ENCODE peak calls at places on chromosome 13, in nine cellular contexts. One of them, this sample, is unnamed.

GRCh38 chr13:32272021-32272695 is 43.0 kb downstream of the ZAR1L start:
- DNase-seq in dermis microvascular lymphatic vessel endothelial cell: peak
- DNase-seq in Daoy: no peak
- DNase-seq in IMR-90: no peak
- DNase-seq in renal cortical epithelial cell: no peak
- DNase-seq in NCI-H510A treated with DMSO at 0.1 percent for 48 hours: no peak
- DNase-seq in psoas muscle: no peak
- DNase-seq in NCI-H69: no peak
- DNase-seq in NCI-H2081: no peak
- DNase-seq in this sample: no peak

GRCh38 chr13:30063892-30064291 is 213.5 kb upstream of the UBL3 start:
- DNase-seq in NCI-H510A treated with DMSO at 0.1 percent for 48 hours: no peak
- DNase-seq in NCI-H2081: no peak
- DNase-seq in dermis microvascular lymphatic vessel endothelial cell: no peak
- DNase-seq in NCI-H69: no peak
- DNase-seq in psoas muscle: no peak
- DNase-seq in renal cortical epithelial cell: no peak
- DNase-seq in IMR-90: no peak
- DNase-seq in Daoy: no peak
- DNase-seq in this sample: no peak

GRCh38 chr13:61253105-61253877 is 162.4 kb downstream of the PCDH20 start:
- DNase-seq in IMR-90: no peak
- DNase-seq in Daoy: no peak
- DNase-seq in psoas muscle: no peak
- DNase-seq in renal cortical epithelial cell: no peak
- DNase-seq in dermis microvascular lymphatic vessel endothelial cell: no peak
- DNase-seq in NCI-H510A treated with DMSO at 0.1 percent for 48 hours: no peak
- DNase-seq in NCI-H69: no peak
- DNase-seq in NCI-H2081: no peak
- DNase-seq in this sample: no peak

GRCh38 chr13:100338265-100338664 is 249.4 kb downstream of the PCCA start:
- DNase-seq in NCI-H69: no peak
- DNase-seq in IMR-90: no peak
- DNase-seq in dermis microvascular lymphatic vessel endothelial cell: no peak
- DNase-seq in renal cortical epithelial cell: no peak
- DNase-seq in NCI-H510A treated with DMSO at 0.1 percent for 48 hours: no peak
- DNase-seq in Daoy: no peak
- DNase-seq in NCI-H2081: no peak
- DNase-seq in psoas muscle: no peak
- DNase-seq in this sample: no peak

GRCh38 chr13:21022694-21023325 is 38.6 kb downstream of the LATS2 start:
- DNase-seq in NCI-H69: peak
- DNase-seq in renal cortical epithelial cell: no peak
- DNase-seq in IMR-90: no peak
- DNase-seq in NCI-H510A treated with DMSO at 0.1 percent for 48 hours: no peak
- DNase-seq in NCI-H2081: peak
- DNase-seq in Daoy: no peak
- DNase-seq in psoas muscle: no peak
- DNase-seq in dermis microvascular lymphatic vessel endothelial cell: no peak
- DNase-seq in this sample: no peak

GRCh38 chr13:35549481-35549880 is 73.0 kb upstream of the MAB21L1 start:
- DNase-seq in renal cortical epithelial cell: peak
- DNase-seq in NCI-H510A treated with DMSO at 0.1 percent for 48 hours: no peak
- DNase-seq in psoas muscle: no peak
- DNase-seq in dermis microvascular lymphatic vessel endothelial cell: no peak
- DNase-seq in Daoy: peak
- DNase-seq in IMR-90: peak
- DNase-seq in NCI-H2081: no peak
- DNase-seq in NCI-H69: peak
- DNase-seq in this sample: no peak

GRCh38 chr13:99353836-99354235 is 46.6 kb upstream of the GPR183 start:
- DNase-seq in NCI-H69: no peak
- DNase-seq in psoas muscle: no peak
- DNase-seq in IMR-90: peak
- DNase-seq in dermis microvascular lymphatic vessel endothelial cell: no peak
- DNase-seq in renal cortical epithelial cell: no peak
- DNase-seq in NCI-H510A treated with DMSO at 0.1 percent for 48 hours: no peak
- DNase-seq in Daoy: peak
- DNase-seq in NCI-H2081: no peak
- DNase-seq in this sample: no peak

GRCh38 chr13:50843256-50844043 is at the start of gene DLEU7:
- DNase-seq in renal cortical epithelial cell: no peak
- DNase-seq in NCI-H2081: no peak
- DNase-seq in dermis microvascular lymphatic vessel endothelial cell: no peak
- DNase-seq in Daoy: no peak
- DNase-seq in IMR-90: no peak
- DNase-seq in psoas muscle: no peak
- DNase-seq in NCI-H510A treated with DMSO at 0.1 percent for 48 hours: no peak
- DNase-seq in NCI-H69: no peak
- DNase-seq in this sample: no peak

GRCh38 chr13:95713651-95714050 is 36.7 kb downstream of the DNAJC3 start:
- DNase-seq in IMR-90: peak
- DNase-seq in Daoy: no peak
- DNase-seq in psoas muscle: no peak
- DNase-seq in dermis microvascular lymphatic vessel endothelial cell: no peak
- DNase-seq in renal cortical epithelial cell: no peak
- DNase-seq in NCI-H69: no peak
- DNase-seq in NCI-H510A treated with DMSO at 0.1 percent for 48 hours: no peak
- DNase-seq in NCI-H2081: no peak
- DNase-seq in this sample: no peak

GRCh38 chr13:20672772-20673171 is 30.7 kb upstream of the IL17D start:
- DNase-seq in NCI-H2081: no peak
- DNase-seq in renal cortical epithelial cell: no peak
- DNase-seq in Daoy: no peak
- DNase-seq in psoas muscle: no peak
- DNase-seq in IMR-90: peak
- DNase-seq in NCI-H69: no peak
- DNase-seq in dermis microvascular lymphatic vessel endothelial cell: no peak
- DNase-seq in NCI-H510A treated with DMSO at 0.1 percent for 48 hours: no peak
- DNase-seq in this sample: no peak

GRCh38 chr13:106318941-106319411 is 216.5 kb downstream of the EFNB2 start:
- DNase-seq in Daoy: peak
- DNase-seq in NCI-H2081: no peak
- DNase-seq in NCI-H510A treated with DMSO at 0.1 percent for 48 hours: no peak
- DNase-seq in IMR-90: peak
- DNase-seq in renal cortical epithelial cell: peak
- DNase-seq in psoas muscle: no peak
- DNase-seq in NCI-H69: no peak
- DNase-seq in dermis microvascular lymphatic vessel endothelial cell: peak
- DNase-seq in this sample: no peak

GRCh38 chr13:27038323-27038722 is 133.3 kb downstream of the USP12 start:
- DNase-seq in NCI-H69: no peak
- DNase-seq in NCI-H2081: no peak
- DNase-seq in psoas muscle: no peak
- DNase-seq in renal cortical epithelial cell: peak
- DNase-seq in dermis microvascular lymphatic vessel endothelial cell: peak
- DNase-seq in NCI-H510A treated with DMSO at 0.1 percent for 48 hours: no peak
- DNase-seq in IMR-90: peak
- DNase-seq in Daoy: peak
- DNase-seq in this sample: no peak

GRCh38 chr13:110421061-110421460 is 114.0 kb downstream of the COL4A2 start:
- DNase-seq in NCI-H2081: no peak
- DNase-seq in NCI-H69: no peak
- DNase-seq in dermis microvascular lymphatic vessel endothelial cell: no peak
- DNase-seq in psoas muscle: no peak
- DNase-seq in Daoy: no peak
- DNase-seq in IMR-90: no peak
- DNase-seq in renal cortical epithelial cell: no peak
- DNase-seq in NCI-H510A treated with DMSO at 0.1 percent for 48 hours: no peak
- DNase-seq in this sample: no peak

GRCh38 chr13:25171517-25172302 is at the start of gene AMER2:
- DNase-seq in Daoy: peak
- DNase-seq in renal cortical epithelial cell: no peak
- DNase-seq in NCI-H2081: peak
- DNase-seq in NCI-H510A treated with DMSO at 0.1 percent for 48 hours: no peak
- DNase-seq in IMR-90: no peak
- DNase-seq in dermis microvascular lymphatic vessel endothelial cell: peak
- DNase-seq in NCI-H69: peak
- DNase-seq in psoas muscle: no peak
- DNase-seq in this sample: peak

GRCh38 chr13:83503424-83503823 is 378.9 kb downstream of the SLITRK1 start:
- DNase-seq in IMR-90: peak
- DNase-seq in NCI-H2081: no peak
- DNase-seq in Daoy: no peak
- DNase-seq in NCI-H510A treated with DMSO at 0.1 percent for 48 hours: no peak
- DNase-seq in dermis microvascular lymphatic vessel endothelial cell: no peak
- DNase-seq in psoas muscle: no peak
- DNase-seq in NCI-H69: no peak
- DNase-seq in renal cortical epithelial cell: no peak
- DNase-seq in this sample: no peak

GRCh38 chr13:47549219-47549752 is 451.8 kb downstream of the SUCLA2 start:
- DNase-seq in renal cortical epithelial cell: no peak
- DNase-seq in NCI-H510A treated with DMSO at 0.1 percent for 48 hours: no peak
- DNase-seq in NCI-H69: no peak
- DNase-seq in IMR-90: no peak
- DNase-seq in NCI-H2081: peak
- DNase-seq in dermis microvascular lymphatic vessel endothelial cell: no peak
- DNase-seq in psoas muscle: no peak
- DNase-seq in Daoy: no peak
- DNase-seq in this sample: no peak

GRCh38 chr13:59780058-59780457 is 383.7 kb downstream of the DIAPH3 start:
- DNase-seq in dermis microvascular lymphatic vessel endothelial cell: no peak
- DNase-seq in NCI-H2081: no peak
- DNase-seq in renal cortical epithelial cell: no peak
- DNase-seq in NCI-H69: no peak
- DNase-seq in psoas muscle: no peak
- DNase-seq in Daoy: no peak
- DNase-seq in IMR-90: peak
- DNase-seq in NCI-H510A treated with DMSO at 0.1 percent for 48 hours: no peak
- DNase-seq in this sample: no peak

GRCh38 chr13:23440821-23441608 is 7.5 kb upstream of the SACS start:
- DNase-seq in dermis microvascular lymphatic vessel endothelial cell: no peak
- DNase-seq in NCI-H69: no peak
- DNase-seq in psoas muscle: peak
- DNase-seq in NCI-H510A treated with DMSO at 0.1 percent for 48 hours: no peak
- DNase-seq in Daoy: peak
- DNase-seq in IMR-90: peak
- DNase-seq in renal cortical epithelial cell: no peak
- DNase-seq in NCI-H2081: no peak
- DNase-seq in this sample: no peak

GRCh38 chr13:28659611-28659970 is 661 bp downstream of the POMP start:
- DNase-seq in NCI-H510A treated with DMSO at 0.1 percent for 48 hours: no peak
- DNase-seq in Daoy: peak
- DNase-seq in NCI-H2081: no peak
- DNase-seq in NCI-H69: no peak
- DNase-seq in renal cortical epithelial cell: peak
- DNase-seq in dermis microvascular lymphatic vessel endothelial cell: peak
- DNase-seq in IMR-90: peak
- DNase-seq in psoas muscle: no peak
- DNase-seq in this sample: no peak

GRCh38 chr13:112929778-112930055 is 39.3 kb upstream of the MCF2L start:
- DNase-seq in dermis microvascular lymphatic vessel endothelial cell: no peak
- DNase-seq in NCI-H69: no peak
- DNase-seq in renal cortical epithelial cell: no peak
- DNase-seq in psoas muscle: no peak
- DNase-seq in NCI-H2081: no peak
- DNase-seq in IMR-90: no peak
- DNase-seq in NCI-H510A treated with DMSO at 0.1 percent for 48 hours: no peak
- DNase-seq in Daoy: no peak
- DNase-seq in this sample: no peak

GRCh38 chr13:106561551-106562170 is 6.3 kb downstream of the ARGLU1 start:
- DNase-seq in Daoy: no peak
- DNase-seq in psoas muscle: no peak
- DNase-seq in NCI-H2081: no peak
- DNase-seq in renal cortical epithelial cell: peak
- DNase-seq in NCI-H510A treated with DMSO at 0.1 percent for 48 hours: no peak
- DNase-seq in NCI-H69: no peak
- DNase-seq in IMR-90: peak
- DNase-seq in dermis microvascular lymphatic vessel endothelial cell: peak
- DNase-seq in this sample: no peak

GRCh38 chr13:98556968-98557591 is 19.8 kb downstream of the STK24 start:
- DNase-seq in IMR-90: peak
- DNase-seq in NCI-H2081: no peak
- DNase-seq in NCI-H510A treated with DMSO at 0.1 percent for 48 hours: no peak
- DNase-seq in NCI-H69: peak
- DNase-seq in Daoy: peak
- DNase-seq in renal cortical epithelial cell: peak
- DNase-seq in dermis microvascular lymphatic vessel endothelial cell: no peak
- DNase-seq in psoas muscle: no peak
- DNase-seq in this sample: no peak

GRCh38 chr13:111789420-111789819 is 277.5 kb upstream of the SOX1 start:
- DNase-seq in dermis microvascular lymphatic vessel endothelial cell: no peak
- DNase-seq in NCI-H69: no peak
- DNase-seq in renal cortical epithelial cell: no peak
- DNase-seq in NCI-H510A treated with DMSO at 0.1 percent for 48 hours: no peak
- DNase-seq in psoas muscle: no peak
- DNase-seq in Daoy: no peak
- DNase-seq in NCI-H2081: no peak
- DNase-seq in IMR-90: no peak
- DNase-seq in this sample: no peak

GRCh38 chr13:51818771-51819511 is 15.0 kb upstream of the DHRS12 start:
- DNase-seq in dermis microvascular lymphatic vessel endothelial cell: no peak
- DNase-seq in NCI-H510A treated with DMSO at 0.1 percent for 48 hours: no peak
- DNase-seq in psoas muscle: peak
- DNase-seq in Daoy: peak
- DNase-seq in renal cortical epithelial cell: peak
- DNase-seq in IMR-90: peak
- DNase-seq in NCI-H69: no peak
- DNase-seq in NCI-H2081: no peak
- DNase-seq in this sample: no peak

GRCh38 chr13:42561752-42562467 is 12.0 kb upstream of the TNFSF11 start:
- DNase-seq in dermis microvascular lymphatic vessel endothelial cell: no peak
- DNase-seq in IMR-90: no peak
- DNase-seq in Daoy: no peak
- DNase-seq in NCI-H69: no peak
- DNase-seq in psoas muscle: no peak
- DNase-seq in renal cortical epithelial cell: no peak
- DNase-seq in NCI-H510A treated with DMSO at 0.1 percent for 48 hours: no peak
- DNase-seq in NCI-H2081: no peak
- DNase-seq in this sample: no peak

GRCh38 chr13:88979465-88980180 is 1308.5 kb downstream of the SLITRK5 start:
- DNase-seq in NCI-H2081: peak
- DNase-seq in renal cortical epithelial cell: peak
- DNase-seq in IMR-90: no peak
- DNase-seq in psoas muscle: no peak
- DNase-seq in NCI-H510A treated with DMSO at 0.1 percent for 48 hours: no peak
- DNase-seq in Daoy: no peak
- DNase-seq in NCI-H69: peak
- DNase-seq in dermis microvascular lymphatic vessel endothelial cell: no peak
- DNase-seq in this sample: no peak

GRCh38 chr13:40503026-40503425 is 163.4 kb downstream of the FOXO1 start:
- DNase-seq in NCI-H510A treated with DMSO at 0.1 percent for 48 hours: no peak
- DNase-seq in dermis microvascular lymphatic vessel endothelial cell: no peak
- DNase-seq in IMR-90: no peak
- DNase-seq in psoas muscle: no peak
- DNase-seq in Daoy: no peak
- DNase-seq in NCI-H69: no peak
- DNase-seq in renal cortical epithelial cell: no peak
- DNase-seq in NCI-H2081: no peak
- DNase-seq in this sample: no peak

GRCh38 chr13:48662226-48662625 is 8.5 kb downstream of the CYSLTR2 start:
- DNase-seq in NCI-H2081: no peak
- DNase-seq in dermis microvascular lymphatic vessel endothelial cell: no peak
- DNase-seq in NCI-H69: no peak
- DNase-seq in Daoy: no peak
- DNase-seq in NCI-H510A treated with DMSO at 0.1 percent for 48 hours: no peak
- DNase-seq in renal cortical epithelial cell: no peak
- DNase-seq in psoas muscle: no peak
- DNase-seq in IMR-90: no peak
- DNase-seq in this sample: no peak

GRCh38 chr13:31427151-31427867 is 227.5 kb downstream of the B3GLCT start:
- DNase-seq in NCI-H510A treated with DMSO at 0.1 percent for 48 hours: no peak
- DNase-seq in renal cortical epithelial cell: no peak
- DNase-seq in NCI-H69: no peak
- DNase-seq in NCI-H2081: no peak
- DNase-seq in Daoy: no peak
- DNase-seq in psoas muscle: no peak
- DNase-seq in IMR-90: no peak
- DNase-seq in dermis microvascular lymphatic vessel endothelial cell: peak
- DNase-seq in this sample: no peak

GRCh38 chr13:37067874-37068273 is 8.4 kb upstream of the SUPT20H start:
- DNase-seq in IMR-90: no peak
- DNase-seq in NCI-H69: no peak
- DNase-seq in psoas muscle: no peak
- DNase-seq in dermis microvascular lymphatic vessel endothelial cell: no peak
- DNase-seq in Daoy: no peak
- DNase-seq in renal cortical epithelial cell: no peak
- DNase-seq in NCI-H2081: no peak
- DNase-seq in NCI-H510A treated with DMSO at 0.1 percent for 48 hours: no peak
- DNase-seq in this sample: no peak

GRCh38 chr13:24923305-24923640 is 159.3 kb downstream of the RNF17 start:
- DNase-seq in IMR-90: peak
- DNase-seq in psoas muscle: no peak
- DNase-seq in dermis microvascular lymphatic vessel endothelial cell: no peak
- DNase-seq in NCI-H510A treated with DMSO at 0.1 percent for 48 hours: peak
- DNase-seq in NCI-H69: peak
- DNase-seq in Daoy: peak
- DNase-seq in NCI-H2081: no peak
- DNase-seq in renal cortical epithelial cell: peak
- DNase-seq in this sample: no peak